ENCODE peak calls at places on chromosome 13, in four cellular contexts. One of them, this sample, is unnamed.

GRCh38 chr13:112851107-112852046 is 117.6 kb upstream of the MCF2L start:
- DNase-seq in sigmoid colon: no peak
- DNase-seq in tibial artery: no peak
- DNase-seq in omental fat pad: no peak
- DNase-seq in this sample: no peak

GRCh38 chr13:40189885-40190655 is 476.4 kb downstream of the FOXO1 start:
- DNase-seq in tibial artery: no peak
- DNase-seq in omental fat pad: no peak
- DNase-seq in sigmoid colon: peak; percentile 73
- DNase-seq in this sample: no peak

GRCh38 chr13:112934075-112934474 is 34.9 kb upstream of the MCF2L start:
- DNase-seq in tibial artery: no peak
- DNase-seq in sigmoid colon: no peak
- DNase-seq in omental fat pad: no peak
- DNase-seq in this sample: no peak

GRCh38 chr13:112353856-112354255 is 22.3 kb upstream of the SPACA7 start:
- DNase-seq in tibial artery: no peak
- DNase-seq in sigmoid colon: no peak
- DNase-seq in omental fat pad: no peak
- DNase-seq in this sample: no peak

GRCh38 chr13:51688937-51689336 is 104.7 kb downstream of the WDFY2 start:
- DNase-seq in tibial artery: no peak
- DNase-seq in sigmoid colon: no peak
- DNase-seq in omental fat pad: no peak
- DNase-seq in this sample: no peak

GRCh38 chr13:42215578-42216421 is 56.2 kb upstream of the AKAP11 start:
- DNase-seq in tibial artery: no peak
- DNase-seq in omental fat pad: no peak
- DNase-seq in sigmoid colon: no peak
- DNase-seq in this sample: no peak

GRCh38 chr13:36282818-36283432 is 14.7 kb downstream of the CCDC169 start:
- DNase-seq in tibial artery: no peak
- DNase-seq in sigmoid colon: no peak
- DNase-seq in omental fat pad: no peak
- DNase-seq in this sample: no peak

GRCh38 chr13:98447881-98448641 is 128.8 kb downstream of the STK24 start:
- DNase-seq in sigmoid colon: no peak
- DNase-seq in tibial artery: no peak
- DNase-seq in omental fat pad: peak; percentile 42
- DNase-seq in this sample: peak; percentile 44

GRCh38 chr13:32019612-32020233 is 11.9 kb upstream of the FRY start:
- DNase-seq in omental fat pad: no peak
- DNase-seq in tibial artery: no peak
- DNase-seq in sigmoid colon: no peak
- DNase-seq in this sample: peak; percentile 8

GRCh38 chr13:34587586-34587985 is 354.5 kb upstream of the NBEA start:
- DNase-seq in omental fat pad: no peak
- DNase-seq in sigmoid colon: no peak
- DNase-seq in tibial artery: no peak
- DNase-seq in this sample: no peak

DNA sequence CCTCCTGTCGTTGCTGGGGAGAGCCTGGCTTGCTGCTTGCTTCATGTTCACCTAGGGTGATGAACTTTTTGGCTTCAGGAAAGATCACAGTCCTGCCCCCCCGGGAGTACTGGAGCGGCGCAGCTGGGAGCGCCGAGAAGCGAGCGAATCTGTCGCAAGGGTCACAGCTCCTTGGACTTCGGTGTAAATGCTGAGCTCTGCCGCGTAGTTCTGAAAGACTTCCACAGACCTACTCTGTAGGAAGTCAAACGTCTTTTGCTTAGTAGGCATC is 2.7 kb downstream of the ING1 start:
- DNase-seq in tibial artery: peak; percentile 45
- DNase-seq in sigmoid colon: peak; percentile 85
- DNase-seq in omental fat pad: no peak
- DNase-seq in this sample: peak; percentile 80
- TF ChIP-seq CTCF in tibial artery: no peak
- TF ChIP-seq CTCF in sigmoid colon: peak; percentile 3
- TF ChIP-seq CTCF in omental fat pad: no peak
- TF ChIP-seq CTCF in this sample: no peak

GRCh38 chr13:26095846-26096245 is 44.0 kb upstream of the SHISA2 start:
- DNase-seq in omental fat pad: no peak
- DNase-seq in tibial artery: no peak
- DNase-seq in sigmoid colon: no peak
- DNase-seq in this sample: no peak

GRCh38 chr13:26095338-26095737 is 43.5 kb upstream of the SHISA2 start:
- DNase-seq in tibial artery: no peak
- DNase-seq in sigmoid colon: no peak
- DNase-seq in omental fat pad: no peak
- DNase-seq in this sample: no peak
- TF ChIP-seq CTCF in tibial artery: no peak
- TF ChIP-seq CTCF in sigmoid colon: no peak
- TF ChIP-seq CTCF in omental fat pad: no peak
- TF ChIP-seq CTCF in this sample: no peak

GRCh38 chr13:95154441-95154886 is 146.8 kb downstream of the ABCC4 start:
- DNase-seq in tibial artery: no peak
- DNase-seq in sigmoid colon: no peak
- DNase-seq in omental fat pad: no peak
- DNase-seq in this sample: no peak

GRCh38 chr13:95155093-95155492 is 146.2 kb downstream of the ABCC4 start:
- DNase-seq in sigmoid colon: no peak
- DNase-seq in omental fat pad: no peak
- DNase-seq in tibial artery: no peak
- DNase-seq in this sample: no peak

GRCh38 chr13:95153647-95154405 is 147.4 kb downstream of the ABCC4 start:
- DNase-seq in omental fat pad: no peak
- DNase-seq in sigmoid colon: no peak
- DNase-seq in tibial artery: no peak
- DNase-seq in this sample: no peak

GRCh38 chr13:95155504-95155903 is 145.7 kb downstream of the ABCC4 start:
- DNase-seq in omental fat pad: no peak
- DNase-seq in sigmoid colon: no peak
- DNase-seq in tibial artery: no peak
- DNase-seq in this sample: no peak

GRCh38 chr13:95156208-95156607 is 145.0 kb downstream of the ABCC4 start:
- DNase-seq in tibial artery: no peak
- DNase-seq in sigmoid colon: no peak
- DNase-seq in omental fat pad: no peak
- DNase-seq in this sample: no peak
- TF ChIP-seq CTCF in tibial artery: no peak
- TF ChIP-seq CTCF in sigmoid colon: no peak
- TF ChIP-seq CTCF in omental fat pad: no peak
- TF ChIP-seq CTCF in this sample: no peak

DNA sequence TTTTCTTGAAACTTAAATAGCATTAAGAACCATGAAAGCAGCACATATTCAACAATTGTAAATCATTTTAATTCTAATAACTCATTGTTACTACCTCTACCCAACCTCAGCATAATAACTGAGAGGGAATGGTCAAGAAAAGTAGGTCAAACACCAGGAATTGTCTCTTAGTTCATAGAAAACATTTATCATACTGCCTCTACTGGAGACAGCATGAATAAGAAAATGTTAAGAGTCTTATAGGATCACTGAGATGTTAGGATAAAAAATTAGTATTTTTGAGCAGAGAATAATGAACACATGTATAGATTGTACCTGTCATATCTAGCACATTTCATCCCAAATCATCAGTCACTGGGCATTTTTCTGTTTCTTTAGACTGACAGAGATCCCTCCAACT is 515.3 kb downstream of the PCDH9 start:
- DNase-seq in tibial artery: no peak
- DNase-seq in sigmoid colon: no peak
- DNase-seq in omental fat pad: no peak
- DNase-seq in this sample: no peak
- TF ChIP-seq CTCF in tibial artery: no peak
- TF ChIP-seq CTCF in sigmoid colon: no peak
- TF ChIP-seq CTCF in omental fat pad: no peak
- TF ChIP-seq CTCF in this sample: no peak

GRCh38 chr13:59477011-59477410 is 686.7 kb downstream of the DIAPH3 start:
- DNase-seq in tibial artery: no peak
- DNase-seq in omental fat pad: no peak
- DNase-seq in sigmoid colon: no peak
- DNase-seq in this sample: no peak
- TF ChIP-seq CTCF in tibial artery: no peak
- TF ChIP-seq CTCF in omental fat pad: no peak
- TF ChIP-seq CTCF in sigmoid colon: no peak
- TF ChIP-seq CTCF in this sample: no peak

GRCh38 chr13:20870829-20871228 is 31.7 kb downstream of the XPO4 start:
- DNase-seq in tibial artery: no peak
- DNase-seq in sigmoid colon: no peak
- DNase-seq in omental fat pad: no peak
- DNase-seq in this sample: no peak

GRCh38 chr13:20867408-20867807 is 35.1 kb downstream of the XPO4 start:
- DNase-seq in tibial artery: no peak
- DNase-seq in omental fat pad: no peak
- DNase-seq in sigmoid colon: no peak
- DNase-seq in this sample: no peak

GRCh38 chr13:20873348-20873747 is 29.2 kb downstream of the XPO4 start:
- DNase-seq in tibial artery: no peak
- DNase-seq in omental fat pad: no peak
- DNase-seq in sigmoid colon: no peak
- DNase-seq in this sample: no peak

DNA sequence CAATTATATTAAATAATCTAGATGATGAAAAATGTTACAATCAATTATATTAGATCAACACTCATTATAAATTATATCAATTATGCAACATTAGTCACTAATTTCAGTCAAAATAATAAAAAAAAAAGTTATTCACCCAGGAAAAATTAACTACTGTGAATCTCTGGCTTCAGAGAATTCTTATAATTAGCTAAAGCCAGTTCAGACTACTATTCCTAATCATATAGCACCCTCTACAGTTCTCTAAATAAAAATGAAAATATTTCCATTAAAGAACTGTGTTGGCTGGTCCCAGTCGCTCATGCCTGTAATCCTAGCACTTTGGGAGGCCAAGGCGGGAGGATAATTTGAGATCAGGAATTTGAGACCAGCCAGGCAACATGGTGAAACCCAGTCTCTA is 33.0 kb downstream of the XPO4 start:
- DNase-seq in sigmoid colon: no peak
- DNase-seq in omental fat pad: no peak
- DNase-seq in tibial artery: no peak
- DNase-seq in this sample: no peak
- TF ChIP-seq CTCF in sigmoid colon: no peak
- TF ChIP-seq CTCF in omental fat pad: no peak
- TF ChIP-seq CTCF in tibial artery: no peak
- TF ChIP-seq CTCF in this sample: no peak

DNA sequence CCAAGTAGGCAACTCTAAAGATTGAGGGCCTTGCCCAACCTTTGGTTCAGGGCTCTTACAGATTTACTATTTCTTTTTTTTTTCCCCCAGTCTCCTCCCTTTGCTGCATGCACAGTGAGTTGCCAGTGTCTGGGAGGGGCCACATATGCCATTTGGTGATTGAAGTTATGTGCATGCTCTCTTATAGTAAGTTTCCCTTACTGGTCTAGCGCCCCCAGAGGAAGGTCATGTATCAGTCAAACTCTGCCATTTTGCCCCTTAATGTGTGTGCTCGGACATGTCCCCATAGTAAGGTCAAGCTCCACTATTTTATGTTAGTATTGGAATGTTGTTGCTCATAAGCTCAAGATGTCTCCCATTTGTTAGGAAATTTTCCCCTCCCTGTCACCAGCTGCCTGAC is 1138.0 kb upstream of the SLC10A2 start:
- DNase-seq in sigmoid colon: no peak
- DNase-seq in tibial artery: no peak
- DNase-seq in omental fat pad: no peak
- DNase-seq in this sample: no peak
- TF ChIP-seq CTCF in sigmoid colon: no peak
- TF ChIP-seq CTCF in tibial artery: no peak
- TF ChIP-seq CTCF in omental fat pad: no peak
- TF ChIP-seq CTCF in this sample: no peak

GRCh38 chr13:60756306-60756705 is 359.3 kb downstream of the TDRD3 start:
- DNase-seq in sigmoid colon: no peak
- DNase-seq in omental fat pad: no peak
- DNase-seq in tibial artery: no peak
- DNase-seq in this sample: no peak

GRCh38 chr13:60754691-60755090 is 357.7 kb downstream of the TDRD3 start:
- DNase-seq in sigmoid colon: no peak
- DNase-seq in omental fat pad: no peak
- DNase-seq in tibial artery: no peak
- DNase-seq in this sample: no peak

GRCh38 chr13:60757481-60757880 is 360.5 kb downstream of the TDRD3 start:
- DNase-seq in sigmoid colon: no peak
- DNase-seq in omental fat pad: no peak
- DNase-seq in tibial artery: no peak
- DNase-seq in this sample: no peak

GRCh38 chr13:60754211-60754610 is 357.2 kb downstream of the TDRD3 start:
- DNase-seq in sigmoid colon: no peak
- DNase-seq in tibial artery: no peak
- DNase-seq in omental fat pad: no peak
- DNase-seq in this sample: no peak

GRCh38 chr13:60755380-60756163 is 358.6 kb downstream of the TDRD3 start:
- DNase-seq in omental fat pad: no peak
- DNase-seq in tibial artery: no peak
- DNase-seq in sigmoid colon: no peak
- DNase-seq in this sample: no peak
- TF ChIP-seq CTCF in omental fat pad: no peak
- TF ChIP-seq CTCF in tibial artery: no peak
- TF ChIP-seq CTCF in sigmoid colon: no peak
- TF ChIP-seq CTCF in this sample: no peak